ENCODE peak calls at places on chromosomes 5 and 9, in six cellular contexts. G, D, I, U, C and O are unnamed samples.

GRCh38 chr9:137590469-137591383 is at the start of gene ZMYND19:
- DNase-seq in G (peak), I (peak), U (peak), C (peak), D (peak), O (peak)

GRCh38 chr5:141877478-141878185 is 578 bp downstream of the PCDH1 start:
- DNase-seq in I (no peak), D (peak), G (no peak), U (no peak), C (no peak), O (no peak)

GRCh38 chr5:138444774-138445546 is 6.1 kb downstream of the REEP2 start:
- DNase-seq in C (no peak), G (no peak), I (no peak), D (no peak), U (no peak), O (no peak)

GRCh38 chr5:42675602-42676001 is 81.0 kb upstream of the CCDC152 start:
- DNase-seq in G (no peak), C (no peak), D (no peak), U (no peak), I (no peak), O (no peak)

GRCh38 chr5:29203049-29203448 is 1990.4 kb upstream of the CDH6 start:
- DNase-seq in C (no peak), G (no peak), D (no peak), U (no peak), I (no peak), O (no peak)

GRCh38 chr5:132487095-132487428 is 3.5 kb downstream of the IRF1 start:
- DNase-seq in G (no peak), I (no peak), D (no peak), C (no peak), U (no peak), O (no peak)

GRCh38 chr9:135644631-135645218 is 5.4 kb upstream of the GLT6D1 start:
- DNase-seq in I (no peak), U (no peak), D (no peak), G (peak), C (no peak), O (no peak)

GRCh38 chr5:57724836-57725235 is 242.2 kb upstream of the ACTBL2 start:
- DNase-seq in I (peak), D (no peak), U (no peak), G (peak), C (no peak), O (peak)

GRCh38 chr9:37374892-37375291 is 47.6 kb upstream of the GRHPR start:
- DNase-seq in I (no peak), D (peak), G (no peak), C (no peak), U (no peak), O (no peak)